ENCODE peak calls at places on chromosome 4, in four cellular contexts. G, R, P and Z are unnamed samples.

GRCh38 chr4:122783301-122784215 is 43.1 kb upstream of the FGF2 start:
- DNase-seq in P (peak; percentile 96), G (peak; percentile 17), R (no peak), Z (peak; percentile 95)

GRCh38 chr4:148065069-148065468 is 333.2 kb downstream of the ARHGAP10 start:
- DNase-seq in G (peak; percentile 50), P (peak; percentile 84), R (no peak), Z (no peak)

GRCh38 chr4:15778742-15779231 is 659 bp downstream of the CD38 start:
- DNase-seq in G (peak; percentile 18), P (peak; percentile 32), R (peak; percentile 90), Z (no peak)

GRCh38 chr4:20253799-20254409 is 2.2 kb downstream of the SLIT2 start:
- DNase-seq in G (peak; percentile 28), R (no peak), P (peak; percentile 66), Z (peak; percentile 27)

GRCh38 chr4:137471461-137471860 is 60.8 kb downstream of the PCDH18 start:
- DNase-seq in R (no peak), P (peak; percentile 42), G (no peak), Z (peak; percentile 38)

GRCh38 chr4:132333723-132334045 is 815.4 kb upstream of the PCDH10 start:
- DNase-seq in R (no peak), P (no peak), G (no peak), Z (no peak)

GRCh38 chr4:7546152-7546808 is 111.5 kb upstream of the PSAPL1 start:
- DNase-seq in G (no peak), P (no peak), R (no peak), Z (no peak)

GRCh38 chr4:126888968-126889367 is 743.8 kb upstream of the INTU start:
- DNase-seq in R (no peak), P (peak; percentile 79), G (no peak), Z (peak; percentile 20)

GRCh38 chr4:205097-205756 is 80.9 kb downstream of the ZNF718 start:
- DNase-seq in G (no peak), R (no peak), P (no peak), Z (no peak)
- H3K9me3 ChIP-seq in G (no peaks in the 10 kb centered on the region), R (peaks cover 28% of the 10 kb centered on the region), P (no peaks in the 10 kb centered on the region), Z (no peaks in the 10 kb centered on the region)

DNA sequence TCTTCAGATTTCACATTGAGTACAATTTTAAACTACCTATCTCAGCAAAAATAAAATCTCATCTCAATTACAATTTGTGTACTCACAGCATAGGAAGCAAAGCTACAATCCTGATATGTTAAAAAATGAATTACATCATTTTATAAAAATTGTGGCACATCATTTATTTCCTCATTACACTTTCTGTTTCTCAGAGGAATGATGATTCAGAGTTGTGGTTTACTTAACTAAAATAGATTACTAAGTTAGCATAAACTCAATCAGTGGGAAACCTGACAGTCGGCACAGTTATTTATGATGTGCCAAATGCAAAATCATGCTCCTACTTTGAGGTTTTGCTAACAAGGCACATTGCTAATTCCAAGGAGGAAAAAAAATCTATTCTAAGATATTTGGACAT is 325.0 kb downstream of the FBXO8 start:
- DNase-seq in R (no peak), P (peak; percentile 52), G (no peak), Z (no peak)
- TF ChIP-seq EZH2phosphoT487 in R (no peak), P (no peak), G (no peak), Z (no peak)

DNA sequence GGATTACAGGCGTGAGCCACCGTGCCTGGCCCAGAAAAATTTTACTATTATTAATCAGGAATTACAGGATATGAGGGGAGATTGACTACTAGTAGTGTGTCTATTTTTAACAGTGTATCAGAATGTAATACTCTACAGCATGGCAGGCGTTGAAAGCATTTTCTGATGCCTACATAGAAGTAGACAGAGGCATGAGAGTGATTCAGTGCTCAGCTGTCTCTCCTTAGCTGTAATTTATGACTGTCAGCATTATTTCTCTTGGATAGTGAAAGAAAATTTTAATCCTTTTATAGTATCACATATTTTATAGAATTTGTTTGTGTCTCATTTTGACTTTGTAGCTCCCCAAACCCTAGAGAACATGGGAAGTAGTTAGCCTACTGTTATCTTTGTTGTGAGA is 20.7 kb downstream of the ARHGAP24 start:
- DNase-seq in R (no peak), P (peak; percentile 33), G (no peak), Z (no peak)
- H3K79me2 ChIP-seq in R (no peaks in the 10 kb centered on the region), P (peaks cover 40% of the 10 kb centered on the region), G (peaks cover 7% of the 10 kb centered on the region), Z (no peaks in the 10 kb centered on the region)

GRCh38 chr4:763191-763810 is 57.7 kb downstream of the PCGF3 start:
- DNase-seq in G (no peak), R (no peak), P (no peak), Z (no peak)

GRCh38 chr4:762211-763190 is 56.9 kb downstream of the PCGF3 start:
- DNase-seq in R (peak; percentile 42), P (peak; percentile 37), G (peak; percentile 55), Z (peak; percentile 23)

GRCh38 chr4:761739-762138 is 56.1 kb downstream of the PCGF3 start:
- DNase-seq in R (no peak), P (no peak), G (no peak), Z (no peak)

GRCh38 chr4:761086-761485 is 55.5 kb downstream of the PCGF3 start:
- DNase-seq in P (no peak), R (no peak), G (no peak), Z (no peak)

GRCh38 chr4:760616-761015 is 55.0 kb downstream of the PCGF3 start:
- DNase-seq in G (no peak), R (no peak), P (no peak), Z (no peak)
- H3K9me3 ChIP-seq in G (no peaks in the 10 kb centered on the region), R (no peaks in the 10 kb centered on the region), P (no peaks in the 10 kb centered on the region), Z (no peaks in the 10 kb centered on the region)

GRCh38 chr4:150268444-150268843 is 190.2 kb downstream of the DCLK2 start:
- DNase-seq in G (no peak), P (no peak), R (no peak), Z (peak; percentile 35)
- TF ChIP-seq EZH2phosphoT487 in G (no peak), P (no peak), R (no peak), Z (no peak)

GRCh38 chr4:89249716-89250361 is 57.8 kb downstream of the GPRIN3 start:
- DNase-seq in G (no peak), R (no peak), P (no peak), Z (no peak)

GRCh38 chr4:89249313-89249712 is 58.3 kb downstream of the GPRIN3 start:
- DNase-seq in G (no peak), P (no peak), R (no peak), Z (no peak)

GRCh38 chr4:89248879-89249281 is 58.7 kb downstream of the GPRIN3 start:
- DNase-seq in R (no peak), P (no peak), G (no peak), Z (no peak)

GRCh38 chr4:89245459-89245858 is 62.1 kb downstream of the GPRIN3 start:
- DNase-seq in R (no peak), P (no peak), G (peak; percentile 47), Z (no peak)

GRCh38 chr4:89247951-89248350 is 59.6 kb downstream of the GPRIN3 start:
- DNase-seq in G (no peak), R (no peak), P (no peak), Z (no peak)
- H3K79me2 ChIP-seq in G (no peaks in the 10 kb centered on the region), R (no peaks in the 10 kb centered on the region), P (no peaks in the 10 kb centered on the region), Z (no peaks in the 10 kb centered on the region)

DNA sequence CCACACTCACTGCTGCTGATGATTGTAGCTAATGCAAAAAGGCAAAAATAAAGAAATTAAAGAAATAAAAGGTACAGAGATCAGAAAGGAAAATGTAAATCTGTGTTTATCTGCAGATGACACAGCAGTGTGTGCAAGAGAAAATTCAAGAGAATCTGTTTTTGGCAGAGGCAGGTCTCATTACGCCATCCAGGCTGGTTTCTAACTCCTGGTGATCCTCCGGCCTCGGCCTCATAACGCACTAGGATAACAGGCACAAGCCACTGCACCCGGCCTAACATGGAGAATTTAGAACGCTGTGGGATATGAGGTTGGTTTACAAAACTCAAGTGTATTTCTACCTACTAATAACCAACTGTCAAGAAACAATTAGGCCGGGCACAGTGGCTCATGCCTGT is 29.4 kb downstream of the CTBP1 start:
- DNase-seq in G (no peak), P (no peak), R (no peak), Z (no peak)
- H3K9me3 ChIP-seq in G (no peaks in the 10 kb centered on the region), P (no peaks in the 10 kb centered on the region), R (no peaks in the 10 kb centered on the region), Z (no peaks in the 10 kb centered on the region)

GRCh38 chr4:25926473-25926872 is 12.5 kb downstream of the SMIM20 start:
- DNase-seq in P (no peak), G (no peak), R (peak; percentile 75), Z (peak; percentile 4)

GRCh38 chr4:25922812-25923369 is 8.9 kb downstream of the SMIM20 start:
- DNase-seq in P (no peak), R (no peak), G (no peak), Z (no peak)

GRCh38 chr4:25923745-25924144 is 9.7 kb downstream of the SMIM20 start:
- DNase-seq in G (no peak), P (no peak), R (no peak), Z (no peak)

GRCh38 chr4:25927361-25928040 is 13.5 kb downstream of the SMIM20 start:
- DNase-seq in R (no peak), P (no peak), G (no peak), Z (no peak)

DNA sequence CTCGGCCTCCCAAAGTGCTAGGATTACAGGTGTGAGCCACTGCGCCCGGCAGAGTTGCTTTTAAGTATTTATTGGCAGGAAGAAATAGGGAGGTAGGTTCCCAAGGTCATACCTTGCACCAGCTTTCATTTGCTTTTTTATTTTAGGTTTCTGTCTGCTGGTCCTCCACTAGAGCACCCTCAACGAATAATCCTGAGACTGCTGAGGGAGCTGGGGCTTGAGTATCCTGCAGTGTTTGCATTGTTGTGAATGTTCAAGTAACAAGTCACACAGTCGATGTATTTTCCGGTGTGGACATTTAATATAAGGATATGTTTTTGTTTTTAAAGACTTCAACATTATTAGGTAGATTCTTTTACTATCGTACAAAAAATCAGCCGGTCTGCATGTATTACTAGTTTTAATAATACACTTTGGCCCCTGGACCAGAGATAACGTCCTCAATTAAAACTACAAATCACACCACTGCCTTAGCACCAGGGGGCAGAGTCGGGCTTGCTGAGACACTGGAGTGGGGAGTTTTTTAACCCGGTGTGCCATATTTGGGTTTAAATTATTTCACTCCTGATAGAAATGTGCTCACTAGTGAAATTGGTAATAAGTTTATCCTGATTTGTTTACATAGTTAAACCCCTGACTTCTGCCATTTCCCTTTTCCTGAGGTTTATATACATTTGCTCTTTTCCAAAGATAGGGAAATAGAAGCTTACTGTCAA is 11.6 kb downstream of the SMIM20 start:
- DNase-seq in R (peak; percentile 59), G (peak; percentile 58), P (peak; percentile 70), Z (peak; percentile 46)
- TF ChIP-seq EZH2phosphoT487 in R (no peak), G (no peak), P (no peak), Z (no peak)

GRCh38 chr4:158821228-158822009 is 52.6 kb downstream of the FNIP2 start:
- DNase-seq in G (no peak), P (peak; percentile 78), R (no peak), Z (no peak)
- H3K79me2 ChIP-seq in G (peaks cover 67% of the 10 kb centered on the region), P (peaks cover 72% of the 10 kb centered on the region), R (no peaks in the 10 kb centered on the region), Z (no peaks in the 10 kb centered on the region)